ENCODE peak calls at places on chromosomes 13 and 19, in six cellular contexts. One of them, this sample, is unnamed.
A peak's percentile ranks its signal among the peaks of the same experiment; 100 is the strongest.

GRCh38 chr13:41004875-41005693 is 14.0 kb downstream of the ELF1 start:
- DNase-seq in brain microvascular endothelial cell: no peak
- DNase-seq in GM06990: peak; percentile 86
- DNase-seq in tibial artery: no peak
- DNase-seq in omental fat pad: no peak
- DNase-seq in spleen: no peak
- DNase-seq in this sample: no peak

GRCh38 chr19:46546194-46546896 is 50.7 kb upstream of the PNMA8B start:
- DNase-seq in tibial artery: no peak
- DNase-seq in brain microvascular endothelial cell: peak; percentile 28
- DNase-seq in GM06990: no peak
- DNase-seq in omental fat pad: no peak
- DNase-seq in spleen: peak; percentile 73
- DNase-seq in this sample: peak; percentile 26

GRCh38 chr19:1651061-1651547 is 1.3 kb downstream of the TCF3 start:
- DNase-seq in spleen: peak; percentile 86
- DNase-seq in GM06990: peak; percentile 86
- DNase-seq in tibial artery: no peak
- DNase-seq in brain microvascular endothelial cell: no peak
- DNase-seq in omental fat pad: no peak
- DNase-seq in this sample: peak; percentile 75

GRCh38 chr19:571127-571974 is 1.0 kb upstream of the BSG start:
- DNase-seq in tibial artery: no peak
- DNase-seq in GM06990: peak; percentile 79
- DNase-seq in omental fat pad: no peak
- DNase-seq in brain microvascular endothelial cell: no peak
- DNase-seq in spleen: peak; percentile 87
- DNase-seq in this sample: no peak

GRCh38 chr19:8517551-8518442 is 3.8 kb upstream of the ZNF414 start:
- DNase-seq in brain microvascular endothelial cell: no peak
- DNase-seq in tibial artery: no peak
- DNase-seq in spleen: peak; percentile 85
- DNase-seq in GM06990: no peak
- DNase-seq in omental fat pad: no peak
- DNase-seq in this sample: no peak

GRCh38 chr13:109740121-109740520 is 46.3 kb downstream of the IRS2 start:
- DNase-seq in GM06990: no peak
- DNase-seq in omental fat pad: no peak
- DNase-seq in spleen: no peak
- DNase-seq in tibial artery: no peak
- DNase-seq in brain microvascular endothelial cell: no peak
- DNase-seq in this sample: no peak

GRCh38 chr13:110185696-110186095 is 121.3 kb downstream of the COL4A1 start:
- DNase-seq in omental fat pad: no peak
- DNase-seq in GM06990: no peak
- DNase-seq in spleen: no peak
- DNase-seq in tibial artery: no peak
- DNase-seq in brain microvascular endothelial cell: peak; percentile 92
- DNase-seq in this sample: no peak

GRCh38 chr19:13104848-13105646 is 2.4 kb upstream of the LYL1 start:
- DNase-seq in omental fat pad: no peak
- DNase-seq in spleen: peak; percentile 92
- DNase-seq in brain microvascular endothelial cell: no peak
- DNase-seq in GM06990: peak; percentile 66
- DNase-seq in tibial artery: peak; percentile 70
- DNase-seq in this sample: peak; percentile 69

GRCh38 chr19:24166055-24166454 is 79.1 kb downstream of the ZNF254 start:
- DNase-seq in spleen: no peak
- DNase-seq in GM06990: no peak
- DNase-seq in tibial artery: no peak
- DNase-seq in omental fat pad: no peak
- DNase-seq in brain microvascular endothelial cell: peak; percentile 11
- DNase-seq in this sample: no peak

GRCh38 chr13:93473441-93474270 is 247.0 kb downstream of the GPC6 start:
- DNase-seq in GM06990: no peak
- DNase-seq in brain microvascular endothelial cell: no peak
- DNase-seq in spleen: peak; percentile 43
- DNase-seq in omental fat pad: no peak
- DNase-seq in tibial artery: no peak
- DNase-seq in this sample: no peak

GRCh38 chr19:15291089-15291488 is 41.2 kb downstream of the BRD4 start:
- DNase-seq in omental fat pad: no peak
- DNase-seq in GM06990: no peak
- DNase-seq in tibial artery: no peak
- DNase-seq in spleen: peak; percentile 5
- DNase-seq in brain microvascular endothelial cell: peak; percentile 45
- DNase-seq in this sample: no peak

GRCh38 chr13:107585466-107585865 is 629.9 kb downstream of the LIG4 start:
- DNase-seq in omental fat pad: no peak
- DNase-seq in brain microvascular endothelial cell: no peak
- DNase-seq in tibial artery: no peak
- DNase-seq in GM06990: no peak
- DNase-seq in spleen: no peak
- DNase-seq in this sample: no peak

GRCh38 chr19:38661996-38662395 is 14.5 kb downstream of the ACTN4 start:
- DNase-seq in GM06990: no peak
- DNase-seq in spleen: no peak
- DNase-seq in tibial artery: no peak
- DNase-seq in omental fat pad: no peak
- DNase-seq in brain microvascular endothelial cell: no peak
- DNase-seq in this sample: no peak

GRCh38 chr13:36297259-36297599 is 385 bp downstream of the CCDC169 start:
- DNase-seq in GM06990: no peak
- DNase-seq in omental fat pad: no peak
- DNase-seq in tibial artery: no peak
- DNase-seq in spleen: no peak
- DNase-seq in brain microvascular endothelial cell: no peak
- DNase-seq in this sample: no peak

GRCh38 chr13:52447354-52447753 is 3.1 kb downstream of the VPS36 start:
- DNase-seq in GM06990: no peak
- DNase-seq in brain microvascular endothelial cell: no peak
- DNase-seq in tibial artery: no peak
- DNase-seq in omental fat pad: no peak
- DNase-seq in spleen: no peak
- DNase-seq in this sample: no peak

GRCh38 chr13:112664501-112665203 is 25.2 kb upstream of the ATP11A start:
- DNase-seq in GM06990: no peak
- DNase-seq in spleen: no peak
- DNase-seq in omental fat pad: no peak
- DNase-seq in tibial artery: no peak
- DNase-seq in brain microvascular endothelial cell: peak; percentile 16
- DNase-seq in this sample: no peak

GRCh38 chr13:32585625-32586021 is 629 bp upstream of the PDS5B start:
- DNase-seq in GM06990: peak; percentile 14
- DNase-seq in brain microvascular endothelial cell: peak; percentile 0
- DNase-seq in tibial artery: no peak
- DNase-seq in spleen: peak; percentile 77
- DNase-seq in omental fat pad: no peak
- DNase-seq in this sample: no peak

GRCh38 chr13:50635504-50635903 is 208.0 kb downstream of the DLEU7 start:
- DNase-seq in tibial artery: peak; percentile 71
- DNase-seq in brain microvascular endothelial cell: no peak
- DNase-seq in spleen: no peak
- DNase-seq in omental fat pad: no peak
- DNase-seq in GM06990: no peak
- DNase-seq in this sample: peak; percentile 28

GRCh38 chr19:10474962-10475451 is 28.1 kb downstream of the KEAP1 start:
- DNase-seq in brain microvascular endothelial cell: no peak
- DNase-seq in tibial artery: no peak
- DNase-seq in GM06990: no peak
- DNase-seq in spleen: no peak
- DNase-seq in omental fat pad: no peak
- DNase-seq in this sample: no peak

GRCh38 chr19:10473192-10473591 is 30.0 kb downstream of the KEAP1 start:
- DNase-seq in GM06990: no peak
- DNase-seq in brain microvascular endothelial cell: no peak
- DNase-seq in spleen: no peak
- DNase-seq in omental fat pad: no peak
- DNase-seq in tibial artery: no peak
- DNase-seq in this sample: no peak

GRCh38 chr19:10478476-10478875 is 24.7 kb downstream of the KEAP1 start:
- DNase-seq in brain microvascular endothelial cell: no peak
- DNase-seq in spleen: no peak
- DNase-seq in tibial artery: no peak
- DNase-seq in omental fat pad: no peak
- DNase-seq in GM06990: no peak
- DNase-seq in this sample: no peak

DNA sequence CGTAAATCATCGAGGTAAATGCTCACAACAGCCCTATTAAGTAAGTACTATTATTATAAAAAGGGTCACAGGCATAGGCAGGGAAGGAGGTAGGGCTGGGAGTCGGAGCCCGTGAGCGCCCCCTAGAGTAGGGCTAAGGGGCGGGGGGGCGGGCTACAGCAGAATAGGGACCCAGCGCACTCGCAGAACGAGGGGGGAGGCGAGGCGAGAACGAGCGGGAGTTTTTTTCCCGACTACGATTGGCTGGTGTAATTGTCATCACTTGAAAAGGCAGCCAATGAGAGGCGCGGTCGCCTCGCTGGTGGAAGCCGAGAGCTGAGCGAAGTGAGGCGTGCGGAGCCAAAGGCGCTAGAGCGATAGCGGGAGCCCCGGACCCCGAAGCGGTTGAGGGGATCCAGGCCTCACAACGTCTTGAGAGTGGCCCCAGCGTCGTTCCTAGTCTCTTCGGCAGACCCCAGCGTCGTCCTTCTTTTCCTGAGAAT is 24.2 kb downstream of the KEAP1 start:
- DNase-seq in omental fat pad: peak; percentile 82
- DNase-seq in brain microvascular endothelial cell: peak; percentile 93
- DNase-seq in GM06990: peak; percentile 50
- DNase-seq in tibial artery: peak; percentile 96
- DNase-seq in spleen: peak; percentile 89
- DNase-seq in this sample: peak; percentile 70
- TF ChIP-seq CTCF in omental fat pad: no peak
- TF ChIP-seq CTCF in brain microvascular endothelial cell: peak; percentile 58
- TF ChIP-seq CTCF in GM06990: peak; percentile 36
- TF ChIP-seq CTCF in tibial artery: peak; percentile 37
- TF ChIP-seq CTCF in spleen: peak; percentile 85
- TF ChIP-seq CTCF in this sample: no peak

DNA sequence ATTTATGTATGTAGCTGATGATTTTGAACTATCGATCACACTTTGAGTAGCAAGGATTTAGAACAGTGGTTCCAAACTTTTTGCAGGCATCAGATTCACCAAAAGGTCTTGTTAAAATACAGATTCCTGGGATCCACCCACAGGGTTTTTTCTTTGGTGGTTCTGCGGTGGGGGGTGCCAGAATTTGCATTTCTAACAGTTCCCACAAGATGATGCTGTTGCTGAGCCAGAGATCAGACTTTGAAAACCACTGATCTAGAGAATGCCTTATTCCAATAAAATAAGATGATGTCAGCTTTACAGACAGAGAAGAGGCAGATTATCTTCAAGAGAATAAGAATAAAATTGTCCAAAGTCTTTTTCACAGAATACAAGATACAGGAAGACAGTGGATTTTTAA is 80.9 kb upstream of the SHISA2 start:
- DNase-seq in brain microvascular endothelial cell: no peak
- DNase-seq in spleen: no peak
- DNase-seq in tibial artery: no peak
- DNase-seq in omental fat pad: no peak
- DNase-seq in GM06990: no peak
- DNase-seq in this sample: no peak
- TF ChIP-seq CTCF in brain microvascular endothelial cell: peak; percentile 44
- TF ChIP-seq CTCF in spleen: no peak
- TF ChIP-seq CTCF in tibial artery: no peak
- TF ChIP-seq CTCF in omental fat pad: no peak
- TF ChIP-seq CTCF in GM06990: peak; percentile 34
- TF ChIP-seq CTCF in this sample: no peak

GRCh38 chr19:18254546-18255500 is 19.4 kb downstream of the IQCN start:
- DNase-seq in spleen: no peak
- DNase-seq in omental fat pad: no peak
- DNase-seq in GM06990: no peak
- DNase-seq in tibial artery: no peak
- DNase-seq in brain microvascular endothelial cell: no peak
- DNase-seq in this sample: no peak
- TF ChIP-seq CTCF in spleen: no peak
- TF ChIP-seq CTCF in omental fat pad: no peak
- TF ChIP-seq CTCF in GM06990: peak; percentile 20
- TF ChIP-seq CTCF in tibial artery: no peak
- TF ChIP-seq CTCF in brain microvascular endothelial cell: peak; percentile 4
- TF ChIP-seq CTCF in this sample: peak; percentile 6

GRCh38 chr13:94710881-94711560 is 1.3 kb downstream of the SOX21 start:
- DNase-seq in tibial artery: peak; percentile 62
- DNase-seq in brain microvascular endothelial cell: no peak
- DNase-seq in GM06990: no peak
- DNase-seq in spleen: peak; percentile 71
- DNase-seq in omental fat pad: no peak
- DNase-seq in this sample: peak; percentile 69
- TF ChIP-seq CTCF in tibial artery: no peak
- TF ChIP-seq CTCF in brain microvascular endothelial cell: peak; percentile 4
- TF ChIP-seq CTCF in GM06990: no peak
- TF ChIP-seq CTCF in spleen: no peak
- TF ChIP-seq CTCF in omental fat pad: no peak
- TF ChIP-seq CTCF in this sample: no peak

DNA sequence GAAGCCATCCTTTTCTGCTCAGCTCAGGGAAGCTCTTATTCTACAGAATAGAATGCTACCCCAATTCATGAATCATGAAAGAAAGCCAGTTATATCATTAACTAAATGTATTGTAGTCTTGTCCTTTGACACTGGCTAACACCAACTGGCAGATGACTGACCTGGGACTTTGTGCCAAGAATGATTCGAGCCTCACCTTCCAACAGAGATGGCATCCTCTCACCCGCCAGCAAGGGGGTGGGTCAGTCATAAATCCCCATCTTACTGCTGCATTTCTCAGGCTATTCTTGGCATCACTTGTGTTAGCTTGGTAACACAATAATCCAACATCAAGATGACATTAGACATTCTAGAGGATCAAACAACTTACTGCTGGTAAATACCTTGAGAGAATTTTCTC is 1239.8 kb upstream of the MIR17HG start:
- DNase-seq in omental fat pad: no peak
- DNase-seq in spleen: no peak
- DNase-seq in tibial artery: no peak
- DNase-seq in brain microvascular endothelial cell: no peak
- DNase-seq in GM06990: no peak
- DNase-seq in this sample: no peak
- TF ChIP-seq CTCF in omental fat pad: no peak
- TF ChIP-seq CTCF in spleen: no peak
- TF ChIP-seq CTCF in tibial artery: no peak
- TF ChIP-seq CTCF in brain microvascular endothelial cell: no peak
- TF ChIP-seq CTCF in GM06990: no peak
- TF ChIP-seq CTCF in this sample: no peak

GRCh38 chr19:11657307-11657706 is 60.0 kb downstream of the ZNF627 start:
- DNase-seq in omental fat pad: no peak
- DNase-seq in tibial artery: no peak
- DNase-seq in spleen: no peak
- DNase-seq in GM06990: no peak
- DNase-seq in brain microvascular endothelial cell: no peak
- DNase-seq in this sample: no peak

GRCh38 chr19:11656535-11656934 is 59.3 kb downstream of the ZNF627 start:
- DNase-seq in spleen: no peak
- DNase-seq in GM06990: no peak
- DNase-seq in tibial artery: no peak
- DNase-seq in omental fat pad: no peak
- DNase-seq in brain microvascular endothelial cell: no peak
- DNase-seq in this sample: no peak

GRCh38 chr19:11662278-11662677 is 65.0 kb downstream of the ZNF627 start:
- DNase-seq in GM06990: no peak
- DNase-seq in spleen: no peak
- DNase-seq in brain microvascular endothelial cell: no peak
- DNase-seq in omental fat pad: no peak
- DNase-seq in tibial artery: no peak
- DNase-seq in this sample: no peak

GRCh38 chr19:11658954-11659353 is 61.7 kb downstream of the ZNF627 start:
- DNase-seq in spleen: no peak
- DNase-seq in omental fat pad: no peak
- DNase-seq in tibial artery: no peak
- DNase-seq in GM06990: no peak
- DNase-seq in brain microvascular endothelial cell: no peak
- DNase-seq in this sample: no peak

GRCh38 chr19:11659612-11660011 is 62.3 kb downstream of the ZNF627 start:
- DNase-seq in omental fat pad: no peak
- DNase-seq in tibial artery: no peak
- DNase-seq in GM06990: peak; percentile 14
- DNase-seq in brain microvascular endothelial cell: no peak
- DNase-seq in spleen: no peak
- DNase-seq in this sample: peak; percentile 61
- TF ChIP-seq CTCF in omental fat pad: no peak
- TF ChIP-seq CTCF in tibial artery: peak; percentile 24
- TF ChIP-seq CTCF in GM06990: peak; percentile 36
- TF ChIP-seq CTCF in brain microvascular endothelial cell: no peak
- TF ChIP-seq CTCF in spleen: no peak
- TF ChIP-seq CTCF in this sample: peak; percentile 35